ENCODE peak calls at places on chromosomes 7 and 10, in four cellular contexts. One of them, this sample, is unnamed. For H3K36me3 and H3K9me2, the result is how much of the 10 kb centered on the place peaks cover.

GRCh38 chr10:33335550-33335799 is 1.0 kb upstream of the NRP1 start:
- DNase-seq in MM.1S: no peak
- DNase-seq in hepatocyte: no peak
- DNase-seq in GM23248: peak
- DNase-seq in this sample: no peak

GRCh38 chr7:157601530-157601929 is 264.7 kb downstream of the DNAJB6 start:
- DNase-seq in MM.1S: no peak
- DNase-seq in hepatocyte: no peak
- DNase-seq in GM23248: no peak
- DNase-seq in this sample: no peak

GRCh38 chr7:26398436-26399308 is 107.0 kb downstream of the SNX10 start:
- DNase-seq in MM.1S: peak
- DNase-seq in hepatocyte: peak
- DNase-seq in GM23248: peak
- DNase-seq in this sample: peak

GRCh38 chr10:6002809-6003500 is 25.6 kb upstream of the IL15RA start:
- DNase-seq in MM.1S: peak
- DNase-seq in hepatocyte: no peak
- DNase-seq in GM23248: no peak
- DNase-seq in this sample: no peak

GRCh38 chr10:100744136-100744979 is 1.0 kb upstream of the PAX2 start:
- DNase-seq in MM.1S: no peak
- DNase-seq in hepatocyte: no peak
- DNase-seq in GM23248: no peak
- DNase-seq in this sample: no peak

GRCh38 chr10:132677096-132677904 is 108.6 kb downstream of the NKX6-2 start:
- DNase-seq in MM.1S: no peak
- DNase-seq in hepatocyte: no peak
- DNase-seq in GM23248: no peak
- DNase-seq in this sample: no peak

GRCh38 chr10:102451105-102451969 is at the start of gene C10orf95:
- DNase-seq in MM.1S: no peak
- DNase-seq in hepatocyte: peak
- DNase-seq in GM23248: peak
- DNase-seq in this sample: no peak

GRCh38 chr10:94115725-94116124 is 122.0 kb downstream of the PLCE1 start:
- DNase-seq in MM.1S: no peak
- DNase-seq in hepatocyte: no peak
- DNase-seq in GM23248: peak
- DNase-seq in this sample: no peak

GRCh38 chr10:71665456-71665855 is 54.1 kb downstream of the C10orf105 start:
- DNase-seq in MM.1S: no peak
- DNase-seq in hepatocyte: no peak
- DNase-seq in GM23248: no peak
- DNase-seq in this sample: no peak

GRCh38 chr10:14749051-14749809 is 25.5 kb downstream of the FAM107B start:
- DNase-seq in MM.1S: no peak
- DNase-seq in hepatocyte: peak
- DNase-seq in GM23248: no peak
- DNase-seq in this sample: peak

GRCh38 chr10:124568858-124569622 is 107.4 kb downstream of the LHPP start:
- DNase-seq in MM.1S: no peak
- DNase-seq in hepatocyte: no peak
- DNase-seq in GM23248: no peak
- DNase-seq in this sample: no peak

GRCh38 chr10:104300736-104301292 is 31.8 kb downstream of the GSTO2 start:
- DNase-seq in MM.1S: peak
- DNase-seq in hepatocyte: peak
- DNase-seq in GM23248: peak
- DNase-seq in this sample: peak

GRCh38 chr10:121597504-121598241 is 571 bp downstream of the FGFR2 start:
- DNase-seq in MM.1S: no peak
- DNase-seq in hepatocyte: peak
- DNase-seq in GM23248: no peak
- DNase-seq in this sample: no peak

GRCh38 chr10:30529373-30529998 is 95.5 kb downstream of the MAP3K8 start:
- DNase-seq in MM.1S: peak
- DNase-seq in hepatocyte: no peak
- DNase-seq in GM23248: no peak
- DNase-seq in this sample: peak

GRCh38 chr10:65796472-65796871 is 1129.4 kb upstream of the LRRTM3 start:
- DNase-seq in MM.1S: no peak
- DNase-seq in hepatocyte: no peak
- DNase-seq in GM23248: no peak
- DNase-seq in this sample: no peak

GRCh38 chr7:14805105-14805719 is 97.3 kb downstream of the DGKB start:
- DNase-seq in MM.1S: no peak
- DNase-seq in hepatocyte: no peak
- DNase-seq in GM23248: no peak
- DNase-seq in this sample: no peak

GRCh38 chr7:79241288-79242055 is 212.0 kb downstream of the MAGI2 start:
- DNase-seq in MM.1S: no peak
- DNase-seq in hepatocyte: no peak
- DNase-seq in GM23248: peak
- DNase-seq in this sample: no peak

GRCh38 chr7:107799645-107800264 is 3.3 kb downstream of the SLC26A3 start:
- DNase-seq in MM.1S: no peak
- DNase-seq in hepatocyte: peak
- DNase-seq in GM23248: no peak
- DNase-seq in this sample: no peak

GRCh38 chr10:88880287-88881094 is 446 bp downstream of the STAMBPL1 start:
- DNase-seq in MM.1S: peak
- DNase-seq in hepatocyte: peak
- DNase-seq in GM23248: peak
- DNase-seq in this sample: peak

GRCh38 chr10:62381385-62382102 is 7.4 kb downstream of the ZNF365 start:
- DNase-seq in MM.1S: no peak
- DNase-seq in hepatocyte: no peak
- DNase-seq in GM23248: no peak
- DNase-seq in this sample: no peak

GRCh38 chr7:35280854-35281253 is 27.0 kb upstream of the TBX20 start:
- DNase-seq in MM.1S: no peak
- DNase-seq in hepatocyte: no peak
- DNase-seq in GM23248: no peak
- DNase-seq in this sample: no peak

GRCh38 chr10:125441151-125441550 is 241.8 kb downstream of the TEX36 start:
- DNase-seq in MM.1S: no peak
- DNase-seq in hepatocyte: no peak
- DNase-seq in GM23248: peak
- DNase-seq in this sample: no peak

GRCh38 chr10:31209523-31209922 is 109.5 kb upstream of the ZEB1 start:
- DNase-seq in MM.1S: no peak
- DNase-seq in hepatocyte: no peak
- DNase-seq in GM23248: no peak
- DNase-seq in this sample: no peak

GRCh38 chr7:33952824-33953223 is 47.5 kb downstream of the BMPER start:
- DNase-seq in MM.1S: no peak
- DNase-seq in hepatocyte: no peak
- DNase-seq in GM23248: peak
- DNase-seq in this sample: no peak

GRCh38 chr10:15744217-15744865 is 24.6 kb upstream of the ITGA8 start:
- DNase-seq in MM.1S: peak
- DNase-seq in hepatocyte: peak
- DNase-seq in GM23248: peak
- DNase-seq in this sample: peak

GRCh38 chr7:44322631-44323363 is 2.6 kb downstream of the CAMK2B start:
- DNase-seq in MM.1S: no peak
- DNase-seq in hepatocyte: no peak
- DNase-seq in GM23248: no peak
- DNase-seq in this sample: no peak

GRCh38 chr7:88254721-88255120 is 34.9 kb upstream of the SRI start:
- DNase-seq in MM.1S: no peak
- DNase-seq in hepatocyte: no peak
- DNase-seq in GM23248: peak
- DNase-seq in this sample: no peak

GRCh38 chr7:111232249-111233084 is 141.5 kb downstream of the LRRN3 start:
- DNase-seq in MM.1S: no peak
- DNase-seq in hepatocyte: no peak
- DNase-seq in GM23248: peak
- DNase-seq in this sample: no peak

GRCh38 chr10:93815304-93816091 is 57.8 kb downstream of the LGI1 start:
- DNase-seq in MM.1S: no peak
- DNase-seq in hepatocyte: peak
- DNase-seq in GM23248: no peak
- DNase-seq in this sample: peak

GRCh38 chr7:117772416-117772815 is 100.8 kb downstream of the CTTNBP2 start:
- DNase-seq in MM.1S: no peak
- DNase-seq in hepatocyte: no peak
- DNase-seq in GM23248: no peak
- DNase-seq in this sample: no peak

GRCh38 chr10:29356931-29357330 is 68.1 kb downstream of the LYZL1 start:
- DNase-seq in MM.1S: no peak
- DNase-seq in hepatocyte: no peak
- DNase-seq in GM23248: peak
- DNase-seq in this sample: no peak

GRCh38 chr10:24355289-24355688 is 146.4 kb downstream of the KIAA1217 start:
- DNase-seq in MM.1S: no peak
- DNase-seq in hepatocyte: no peak
- DNase-seq in GM23248: no peak
- DNase-seq in this sample: no peak

GRCh38 chr10:129550658-129551057 is 83.6 kb downstream of the MGMT start:
- DNase-seq in MM.1S: no peak
- DNase-seq in hepatocyte: no peak
- DNase-seq in GM23248: no peak
- DNase-seq in this sample: no peak

GRCh38 chr10:129552119-129552518 is 85.1 kb downstream of the MGMT start:
- DNase-seq in MM.1S: no peak
- DNase-seq in hepatocyte: no peak
- DNase-seq in GM23248: no peak
- DNase-seq in this sample: no peak

GRCh38 chr10:129560355-129560754 is 93.3 kb downstream of the MGMT start:
- DNase-seq in MM.1S: no peak
- DNase-seq in hepatocyte: no peak
- DNase-seq in GM23248: no peak
- DNase-seq in this sample: no peak

GRCh38 chr10:129553928-129554327 is 86.9 kb downstream of the MGMT start:
- DNase-seq in MM.1S: no peak
- DNase-seq in hepatocyte: no peak
- DNase-seq in GM23248: no peak
- DNase-seq in this sample: no peak

DNA sequence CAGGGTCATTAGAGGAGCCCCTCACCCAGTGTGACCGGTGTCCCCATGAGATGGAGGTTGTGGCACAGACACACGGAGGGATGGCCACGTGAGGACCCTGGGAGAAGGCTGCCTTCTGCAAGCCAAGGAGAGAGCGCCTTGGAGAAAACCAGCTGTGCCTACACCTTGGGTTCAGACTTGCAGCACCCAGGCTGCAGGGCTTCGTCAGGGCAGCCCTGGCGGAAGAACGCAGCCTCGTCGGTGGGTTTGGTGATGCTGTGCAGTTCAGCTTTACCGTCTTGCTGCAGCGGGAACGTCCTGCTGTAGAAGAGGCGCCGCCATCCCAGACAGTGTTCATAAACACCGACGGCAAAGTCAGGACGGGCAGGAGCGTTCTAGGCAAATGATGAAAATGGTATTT is 89.3 kb downstream of the MGMT start:
- DNase-seq in MM.1S: no peak
- DNase-seq in hepatocyte: no peak
- DNase-seq in GM23248: no peak
- DNase-seq in this sample: no peak
- H3K36me3 ChIP-seq in MM.1S: under half
- H3K36me3 ChIP-seq in hepatocyte: under half
- H3K36me3 ChIP-seq in GM23248: under half
- H3K36me3 ChIP-seq in this sample: under half

DNA sequence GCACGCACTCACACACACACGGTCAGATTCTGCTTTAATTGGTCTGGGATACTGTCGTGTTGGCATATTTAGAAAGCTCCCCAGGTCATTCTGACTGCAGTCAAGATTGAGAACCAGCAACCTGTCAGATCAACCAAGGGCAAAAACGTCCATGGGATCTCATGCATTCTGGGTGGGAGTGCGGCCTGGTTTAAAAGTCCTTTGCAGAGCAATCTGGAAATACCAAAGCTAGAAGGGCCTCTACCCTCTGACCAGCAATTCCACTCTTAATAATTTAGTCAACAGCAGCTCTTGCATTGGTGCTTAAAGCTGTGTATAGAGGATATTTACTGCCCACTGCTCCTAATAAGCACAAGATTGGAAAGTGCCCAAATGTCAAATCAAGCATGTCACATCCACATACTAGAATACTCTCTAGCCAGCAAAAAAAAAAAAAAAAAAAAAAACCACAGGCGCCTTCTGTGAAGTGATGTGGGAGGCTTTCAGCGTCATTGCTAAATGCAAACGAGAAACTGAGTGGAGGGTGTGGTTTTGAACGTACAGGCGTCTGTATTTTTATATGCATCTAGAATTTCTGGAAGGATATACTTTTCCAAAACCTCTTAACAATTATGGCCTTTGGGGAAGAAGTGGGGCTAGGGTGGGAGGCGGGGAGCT is 44.8 kb upstream of the HSPA12A start:
- DNase-seq in MM.1S: no peak
- DNase-seq in hepatocyte: no peak
- DNase-seq in GM23248: no peak
- DNase-seq in this sample: no peak
- H3K9me2 ChIP-seq in MM.1S: under half
- H3K9me2 ChIP-seq in hepatocyte: under half
- H3K9me2 ChIP-seq in GM23248: under half
- H3K9me2 ChIP-seq in this sample: under half

GRCh38 chr10:27743736-27744477 is 1.7 kb downstream of the MKX start:
- DNase-seq in MM.1S: no peak
- DNase-seq in hepatocyte: peak
- DNase-seq in GM23248: peak
- DNase-seq in this sample: no peak
- H3K36me3 ChIP-seq in MM.1S: under half
- H3K36me3 ChIP-seq in hepatocyte: under half
- H3K36me3 ChIP-seq in GM23248: under half
- H3K36me3 ChIP-seq in this sample: under half

GRCh38 chr7:131900785-131901287 is 344.4 kb upstream of the PODXL start:
- DNase-seq in MM.1S: no peak
- DNase-seq in hepatocyte: no peak
- DNase-seq in GM23248: no peak
- DNase-seq in this sample: no peak

GRCh38 chr7:131899271-131900030 is 343.0 kb upstream of the PODXL start:
- DNase-seq in MM.1S: no peak
- DNase-seq in hepatocyte: no peak
- DNase-seq in GM23248: peak
- DNase-seq in this sample: no peak

GRCh38 chr7:131897016-131897789 is 340.8 kb upstream of the PODXL start:
- DNase-seq in MM.1S: no peak
- DNase-seq in hepatocyte: no peak
- DNase-seq in GM23248: peak
- DNase-seq in this sample: no peak

GRCh38 chr7:131896189-131896855 is 339.9 kb upstream of the PODXL start:
- DNase-seq in MM.1S: no peak
- DNase-seq in hepatocyte: no peak
- DNase-seq in GM23248: no peak
- DNase-seq in this sample: no peak

DNA sequence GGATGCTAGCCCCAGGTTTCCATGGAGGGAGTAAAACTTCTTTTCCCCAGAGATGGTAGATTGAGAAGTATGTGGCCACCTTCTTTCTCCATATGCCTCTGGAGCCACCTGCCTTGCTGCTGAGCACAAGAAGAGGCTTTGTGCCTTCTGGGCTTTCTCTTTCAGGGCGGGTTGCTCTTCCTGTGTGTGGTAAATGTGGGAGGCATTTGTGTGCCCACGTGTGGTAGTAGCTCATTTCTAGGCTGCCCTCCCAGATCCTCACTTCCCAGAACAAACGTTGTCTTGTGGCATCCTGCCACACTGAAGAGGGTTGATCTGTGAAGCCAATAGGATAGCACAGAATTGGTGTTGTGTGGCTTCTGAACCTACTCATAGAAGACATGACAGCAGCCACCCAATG is 342.0 kb upstream of the PODXL start:
- DNase-seq in MM.1S: no peak
- DNase-seq in hepatocyte: no peak
- DNase-seq in GM23248: peak
- DNase-seq in this sample: no peak
- H3K9me2 ChIP-seq in MM.1S: under half
- H3K9me2 ChIP-seq in hepatocyte: under half
- H3K9me2 ChIP-seq in GM23248: under half
- H3K9me2 ChIP-seq in this sample: under half

This sample was measured in OCI-LY7.